ENCODE peak calls at places on chromosome 4, in eight cellular contexts. E is stimulated activated CD4-positive, alpha-beta T cell treated with anti-CD3 and anti-CD28 coated beads, Interleukin-2, amount 100 ng/mL, for 24 hours; G is H54; Q is CD4-positive, alpha-beta T cell; A is MV-4-11; H is B cell; D is sigmoid colon; V is cardiac septum. X is an unnamed sample.
A peak's percentile ranks its signal among the peaks of the same experiment; 100 is the strongest.

GRCh38 chr4:90543419-90544170 is 416.4 kb downstream of the CCSER1 start:
- DNase-seq in E (no peak), D (no peak), G (no peak), H (no peak), A (no peak), V (no peak), Q (no peak), X (no peak)

GRCh38 chr4:55355555-55355954 is 9.5 kb downstream of the SRD5A3 start:
- DNase-seq in D (no peak), A (no peak), E (no peak), V (no peak), Q (no peak), G (no peak), H (no peak), X (no peak)

GRCh38 chr4:181548873-181549541 is 694.2 kb upstream of the TENM3 start:
- DNase-seq in G (peak; percentile 33), A (peak; percentile 14), E (no peak), V (no peak), D (no peak), Q (no peak), H (no peak), X (peak; percentile 86)

GRCh38 chr4:154622598-154622997 is 10.1 kb upstream of the FGG start:
- DNase-seq in G (peak; percentile 19), V (no peak), A (peak; percentile 17), H (peak; percentile 48), E (no peak), Q (no peak), D (no peak), X (peak; percentile 69)

GRCh38 chr4:139523076-139523475 is 32.9 kb downstream of the SETD7 start:
- DNase-seq in A (no peak), Q (no peak), V (no peak), H (no peak), E (no peak), D (no peak), G (no peak), X (peak; percentile 45)

GRCh38 chr4:35725131-35725530 is 519.2 kb downstream of the ARAP2 start:
- DNase-seq in E (no peak), A (peak; percentile 39), V (no peak), H (no peak), Q (no peak), D (no peak), G (no peak), X (no peak)

GRCh38 chr4:175891863-175892262 is 79.8 kb upstream of the GPM6A start:
- DNase-seq in E (no peak), G (no peak), A (peak; percentile 0), V (no peak), D (no peak), Q (no peak), H (no peak), X (peak; percentile 58)

GRCh38 chr4:23789765-23790164 is 100.1 kb downstream of the PPARGC1A start:
- DNase-seq in E (no peak), G (peak; percentile 19), D (peak; percentile 65), A (no peak), H (no peak), Q (no peak), V (peak; percentile 82), X (peak; percentile 59)

GRCh38 chr4:105306158-105306781 is 159.6 kb downstream of the TET2 start:
- DNase-seq in D (no peak), V (no peak), E (peak; percentile 68), H (peak; percentile 26), A (no peak), G (no peak), Q (no peak), X (no peak)

GRCh38 chr4:20440170-20440569 is 188.5 kb downstream of the SLIT2 start:
- DNase-seq in H (no peak), D (no peak), E (no peak), G (no peak), Q (no peak), V (no peak), A (no peak), X (no peak)

GRCh38 chr4:168844261-168845039 is 165.6 kb downstream of the CBR4 start:
- DNase-seq in G (no peak), V (no peak), Q (no peak), D (no peak), H (no peak), E (no peak), A (no peak), X (no peak)

GRCh38 chr4:48017108-48017527 is 546 bp downstream of the NIPAL1 start:
- DNase-seq in V (peak; percentile 78), Q (peak; percentile 15), H (no peak), D (peak; percentile 64), G (peak; percentile 7), A (no peak), E (peak; percentile 60), X (peak; percentile 87)

GRCh38 chr4:55277011-55277410 is 69.0 kb upstream of the SRD5A3 start:
- DNase-seq in D (no peak), G (no peak), E (no peak), V (no peak), H (no peak), Q (no peak), A (no peak), X (no peak)

GRCh38 chr4:131370846-131371245 is 1778.2 kb upstream of the PCDH10 start:
- DNase-seq in V (no peak), D (no peak), Q (no peak), E (no peak), H (no peak), G (no peak), A (no peak), X (no peak)

GRCh38 chr4:148109216-148109615 is 333.0 kb downstream of the NR3C2 start:
- DNase-seq in A (no peak), H (no peak), V (no peak), Q (no peak), D (no peak), E (no peak), G (no peak), X (no peak)

GRCh38 chr4:165506780-165507305 is 128.0 kb downstream of the CPE start:
- DNase-seq in E (no peak), D (no peak), Q (no peak), A (no peak), G (no peak), H (no peak), V (no peak), X (peak; percentile 44)

GRCh38 chr4:76301068-76301774 is 5.3 kb upstream of the STBD1 start:
- DNase-seq in A (peak; percentile 89), Q (no peak), V (no peak), D (no peak), G (peak; percentile 32), H (no peak), E (peak; percentile 26), X (peak; percentile 78)

GRCh38 chr4:21896767-21897166 is 51.8 kb downstream of the KCNIP4 start:
- DNase-seq in G (no peak), H (no peak), E (no peak), V (no peak), Q (no peak), D (no peak), A (no peak), X (no peak)

GRCh38 chr4:6338951-6339817 is 69.5 kb downstream of the WFS1 start:
- DNase-seq in Q (no peak), A (no peak), E (no peak), V (no peak), G (no peak), H (no peak), D (no peak), X (no peak)

GRCh38 chr4:143294310-143294709 is 42.4 kb upstream of the GAB1 start:
- DNase-seq in E (no peak), D (peak; percentile 97), A (no peak), Q (no peak), V (no peak), G (no peak), H (no peak), X (peak; percentile 87)

GRCh38 chr4:111208970-111209369 is 586.1 kb upstream of the PITX2 start:
- DNase-seq in E (no peak), G (no peak), H (no peak), A (no peak), V (no peak), Q (no peak), D (no peak), X (no peak)

GRCh38 chr4:186627226-186627865 is 72.0 kb upstream of the MTNR1A start:
- DNase-seq in D (no peak), E (no peak), Q (no peak), G (no peak), A (peak; percentile 41), H (no peak), V (no peak), X (peak; percentile 46)

GRCh38 chr4:121140712-121141111 is 23.4 kb downstream of the TNIP3 start:
- DNase-seq in D (no peak), E (no peak), G (no peak), A (no peak), V (no peak), H (no peak), Q (no peak), X (peak; percentile 67)

GRCh38 chr4:167232805-167233522 is 1.3 kb downstream of the SPOCK3 start:
- DNase-seq in A (no peak), V (no peak), Q (no peak), E (no peak), H (no peak), D (no peak), G (no peak), X (peak; percentile 2)

GRCh38 chr4:121053601-121054143 is 18.7 kb downstream of the NDNF start:
- DNase-seq in E (no peak), A (no peak), G (no peak), Q (no peak), H (no peak), D (no peak), V (no peak), X (peak; percentile 59)